ENCODE peak calls at places on chromosomes 11 and 22, in five cellular contexts. L, Z, J, X and I are unnamed samples.

GRCh38 chr22:29511126-29511854 is 31.3 kb downstream of the NEFH start:
- DNase-seq in L (no peak), J (no peak), X (no peak), Z (no peak), I (no peak)

GRCh38 chr22:36467946-36468345 is 13.5 kb downstream of the TXN2 start:
- DNase-seq in L (no peak), X (peak), J (no peak), Z (no peak), I (no peak)

GRCh38 chr11:64245797-64246623 is 733 bp downstream of the PPP1R14B start:
- DNase-seq in L (no peak), X (peak), Z (peak), J (no peak), I (peak)

GRCh38 chr11:130516868-130517505 is 68.5 kb downstream of the ADAMTS15 start:
- DNase-seq in J (no peak), L (no peak), Z (no peak), X (no peak), I (no peak)

GRCh38 chr11:94546886-94547285 is 3.2 kb downstream of the FUT4 start:
- DNase-seq in J (peak), Z (no peak), X (peak), L (no peak), I (no peak)

GRCh38 chr11:23013509-23013908 is 153.2 kb upstream of the CCDC179 start:
- DNase-seq in L (no peak), X (no peak), Z (no peak), J (no peak), I (no peak)

GRCh38 chr22:47111626-47112373 is 349.4 kb downstream of the TBC1D22A start:
- DNase-seq in J (no peak), X (no peak), L (no peak), Z (no peak), I (no peak)

GRCh38 chr22:19517171-19517500 is 7.1 kb downstream of the CLDN5 start:
- DNase-seq in Z (no peak), X (no peak), J (no peak), L (no peak), I (no peak)

GRCh38 chr11:107591446-107592236 is 694 bp downstream of the ELMOD1 start:
- DNase-seq in X (peak), Z (peak), L (peak), J (peak), I (no peak)